ENCODE peak calls at places on chromosome X, in six cellular contexts. U is neuronal stem cell, I is IMR-90, R is mesendoderm, J is H9, N is H1. M is an unnamed sample. For H3K4me1, the result is how much of the 10 kb centered on the place peaks cover.

GRCh38 chrX:344371-344901 is 25.8 kb upstream of the GTPBP6 start:
- DNase-seq in U (no peak), J (no peak), N (peak), R (no peak), I (no peak), M (no peak)

GRCh38 chrX:120251471-120252011 is 929 bp downstream of the ZBTB33 start:
- DNase-seq in R (no peak), I (peak), N (no peak), U (no peak), J (no peak), M (peak)

GRCh38 chrX:10450959-10451355 is 169.4 kb downstream of the MID1 start:
- DNase-seq in N (no peak), I (no peak), R (no peak), J (no peak), U (no peak), M (no peak)

GRCh38 chrX:77087529-77088169 is 359.5 kb upstream of the FGF16 start:
- DNase-seq in R (no peak), J (no peak), I (peak), N (no peak), U (no peak), M (no peak)

GRCh38 chrX:6732101-6732500 is 197.2 kb upstream of the VCX3A start:
- DNase-seq in R (no peak), N (no peak), I (no peak), U (no peak), J (no peak), M (no peak)

GRCh38 chrX:19723427-19723826 is 164.0 kb downstream of the SH3KBP1 start:
- DNase-seq in I (no peak), U (no peak), N (no peak), R (no peak), J (no peak), M (peak)

GRCh38 chrX:111568356-111568755 is 56.9 kb downstream of the SERTM2 start:
- DNase-seq in R (peak), J (peak), I (peak), N (no peak), U (no peak), M (peak)

GRCh38 chrX:24902808-24903207 is 113.0 kb downstream of the ARX start:
- DNase-seq in N (no peak), R (no peak), U (no peak), I (peak), J (no peak), M (peak)

GRCh38 chrX:30228526-30228925 is 1.9 kb upstream of the MAGEB3 start:
- DNase-seq in I (no peak), R (peak), N (no peak), U (no peak), J (peak), M (no peak)

GRCh38 chrX:69320116-69320515 is 154.9 kb upstream of the PJA1 start:
- DNase-seq in N (no peak), I (no peak), R (no peak), J (no peak), U (no peak), M (no peak)

GRCh38 chrX:74535633-74536141 is 78.7 kb downstream of the RLIM start:
- DNase-seq in N (peak), J (peak), U (no peak), I (peak), R (peak), M (peak)

GRCh38 chrX:108122748-108123147 is 31.2 kb downstream of the ATG4A start:
- DNase-seq in N (no peak), J (no peak), U (no peak), I (peak), R (no peak), M (peak)

GRCh38 chrX:71543316-71543715 is 10.4 kb downstream of the OGT start:
- DNase-seq in N (no peak), J (no peak), R (no peak), I (peak), U (no peak), M (peak)

GRCh38 chrX:1472975-1473374 is 20.3 kb upstream of the ASMTL start:
- DNase-seq in U (no peak), N (no peak), I (no peak), J (no peak), R (no peak), M (no peak)

GRCh38 chrX:32530802-32531403 is 680.4 kb downstream of the DMD start:
- DNase-seq in I (peak), R (peak), J (no peak), U (peak), N (no peak), M (peak)

GRCh38 chrX:150982786-150983525 is at the start of gene HMGB3:
- DNase-seq in U (peak), R (peak), N (peak), I (peak), J (peak), M (peak)

GRCh38 chrX:136810493-136810892 is 29.8 kb upstream of the ARHGEF6 start:
- DNase-seq in U (no peak), J (no peak), N (no peak), R (no peak), I (no peak), M (no peak)

GRCh38 chrX:111270339-111270738 is at the start of gene CAPN6:
- DNase-seq in R (peak), J (peak), I (peak), U (peak), N (peak), M (peak)

GRCh38 chrX:55240788-55241187 is 20.6 kb downstream of the PAGE5 start:
- DNase-seq in J (no peak), U (no peak), N (no peak), R (no peak), I (no peak), M (no peak)

GRCh38 chrX:110442631-110443030 is 84.0 kb downstream of the RTL9 start:
- DNase-seq in R (peak), N (no peak), I (peak), J (peak), U (no peak), M (peak)

GRCh38 chrX:9865804-9866471 is 79.7 kb downstream of the SHROOM2 start:
- DNase-seq in R (peak), I (peak), U (no peak), J (no peak), N (no peak), M (peak)

GRCh38 chrX:116239944-116240391 is 69.4 kb downstream of the AGTR2 start:
- DNase-seq in I (no peak), J (no peak), U (no peak), R (no peak), N (no peak), M (peak)

GRCh38 chrX:116241001-116241400 is 70.5 kb downstream of the AGTR2 start:
- DNase-seq in N (no peak), R (no peak), U (no peak), I (no peak), J (no peak), M (no peak)

GRCh38 chrX:116240446-116240845 is 69.9 kb downstream of the AGTR2 start:
- DNase-seq in R (no peak), J (no peak), I (no peak), N (no peak), U (no peak), M (no peak)

GRCh38 chrX:116238866-116239265 is 68.3 kb downstream of the AGTR2 start:
- DNase-seq in I (no peak), J (no peak), R (no peak), N (no peak), U (no peak), M (no peak)

DNA sequence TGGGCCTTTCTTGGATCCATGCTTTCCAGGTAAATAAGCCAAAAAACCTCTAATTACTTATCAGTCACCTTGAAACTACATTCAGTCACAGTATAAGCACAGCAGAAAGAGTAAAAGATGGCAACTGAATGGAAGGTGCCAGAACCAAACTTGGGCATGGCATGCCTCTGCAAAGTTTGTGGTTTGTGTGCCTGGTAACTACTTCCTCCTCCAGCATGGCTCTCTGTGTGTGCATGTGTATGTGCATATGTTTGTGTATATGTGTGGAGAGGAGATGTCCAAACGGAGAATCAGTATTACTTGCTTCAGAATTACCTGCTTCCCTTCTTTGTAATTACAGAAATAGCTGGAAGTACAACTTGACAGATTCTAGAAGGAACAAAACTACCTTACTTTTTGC is 67.5 kb downstream of the AGTR2 start:
- DNase-seq in I (no peak), J (no peak), R (no peak), U (no peak), N (no peak), M (no peak)
- H3K27ac ChIP-seq in I (no peak), J (no peak), R (no peak), U (no peak), N (no peak), M (no peak)

GRCh38 chrX:112967903-112968302 is 127.3 kb upstream of the AMOT start:
- DNase-seq in J (no peak), I (no peak), U (no peak), R (no peak), N (no peak), M (no peak)
- H2BK5ac ChIP-seq in J (no peak), I (no peak), U (no peak), R (no peak), N (no peak), M (no peak)

GRCh38 chrX:39730671-39731389 is 366.9 kb downstream of the BCOR start:
- DNase-seq in I (peak), J (peak), U (peak), N (peak), R (peak), M (peak)

GRCh38 chrX:39728852-39729587 is 368.7 kb downstream of the BCOR start:
- DNase-seq in R (no peak), N (no peak), I (no peak), U (no peak), J (no peak), M (no peak)

GRCh38 chrX:39731390-39731680 is 366.4 kb downstream of the BCOR start:
- DNase-seq in J (no peak), N (no peak), U (no peak), I (no peak), R (no peak), M (no peak)

GRCh38 chrX:39731735-39732134 is 366.0 kb downstream of the BCOR start:
- DNase-seq in J (no peak), I (no peak), R (no peak), U (no peak), N (no peak), M (peak)

DNA sequence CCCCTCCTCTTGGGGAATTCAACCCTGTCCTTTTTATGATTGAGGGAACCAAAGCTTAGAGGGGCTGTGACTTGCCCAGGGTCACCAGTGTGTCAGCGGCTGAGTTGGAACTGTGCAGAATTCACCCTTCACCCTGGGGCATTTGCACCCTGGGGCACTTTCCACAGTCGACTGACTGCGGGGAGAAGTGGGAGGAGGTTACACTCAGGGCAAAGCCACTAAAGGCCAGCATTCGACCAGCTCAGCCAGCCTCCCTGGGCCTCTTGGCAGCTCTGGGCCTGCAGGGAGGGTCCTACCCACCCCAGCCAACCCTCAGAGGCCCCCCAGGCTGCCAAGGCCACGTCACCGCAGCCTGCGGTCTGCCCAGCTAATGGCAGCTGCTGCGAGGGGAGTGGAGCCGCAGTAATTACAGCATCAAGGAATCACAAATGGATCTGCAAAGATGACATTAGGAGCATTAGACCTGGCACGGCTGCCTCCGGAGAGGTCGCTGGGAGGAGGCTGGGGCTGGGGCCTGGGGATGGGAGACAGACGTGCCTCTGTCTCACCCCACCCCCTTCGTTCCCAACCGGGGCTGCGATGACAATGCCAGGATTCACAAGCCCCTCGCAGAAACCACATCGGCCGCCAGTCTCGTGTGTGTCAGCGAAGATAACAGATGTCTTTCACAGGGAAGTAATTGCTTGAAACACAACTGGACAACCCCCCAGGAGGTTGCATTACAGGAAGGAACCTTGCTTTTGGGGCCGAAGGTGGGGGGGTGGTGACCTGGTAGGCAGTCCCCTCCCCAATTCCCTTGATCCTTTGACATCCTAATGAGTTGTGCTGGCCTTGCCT is 367.7 kb downstream of the BCOR start:
- DNase-seq in I (no peak), J (peak), N (peak), R (no peak), U (peak), M (peak)
- H3K4me1 ChIP-seq in I (under half), J (under half), N (under half), R (under half), U (under half), M (under half)

GRCh38 chrX:154733072-154733425 is 17.8 kb downstream of the GAB3 start:
- DNase-seq in U (no peak), N (no peak), R (no peak), J (no peak), I (no peak), M (no peak)

GRCh38 chrX:154731203-154731602 is 19.7 kb downstream of the GAB3 start:
- DNase-seq in J (no peak), R (no peak), U (no peak), I (no peak), N (no peak), M (no peak)

GRCh38 chrX:154730271-154730883 is 20.5 kb downstream of the GAB3 start:
- DNase-seq in R (no peak), I (peak), J (no peak), U (no peak), N (no peak), M (peak)

GRCh38 chrX:154732421-154733071 is 18.3 kb downstream of the GAB3 start:
- DNase-seq in U (no peak), R (peak), J (no peak), N (no peak), I (peak), M (peak)

DNA sequence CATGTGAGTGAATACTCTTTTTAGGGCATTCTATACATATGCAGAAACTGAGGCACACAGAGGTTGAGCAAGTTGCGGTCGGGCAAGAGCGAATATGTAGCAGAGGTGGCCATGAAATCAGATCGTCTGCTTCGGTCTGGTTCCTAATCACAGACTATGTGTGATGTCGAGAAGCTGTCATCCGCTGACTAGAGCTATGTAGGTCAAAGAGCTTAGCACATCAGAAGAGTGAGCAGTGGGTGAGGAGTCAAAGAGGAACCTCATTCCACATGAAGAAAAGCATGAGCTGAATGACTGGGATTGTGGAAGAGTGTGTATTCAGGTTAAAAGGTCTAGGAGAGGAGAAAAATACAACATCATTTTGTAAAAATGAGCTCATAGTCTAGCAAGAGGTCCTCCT is 19.0 kb downstream of the GAB3 start:
- DNase-seq in U (no peak), J (no peak), I (peak), R (peak), N (no peak), M (peak)
- H3K27ac ChIP-seq in U (no peak), J (no peak), I (no peak), R (no peak), N (no peak), M (no peak)

GRCh38 chrX:2697741-2698294 is 6.7 kb downstream of the CD99 start:
- DNase-seq in N (no peak), I (peak), R (no peak), U (no peak), J (no peak), M (peak)

GRCh38 chrX:2698604-2699003 is 7.5 kb downstream of the CD99 start:
- DNase-seq in N (no peak), I (no peak), U (no peak), J (no peak), R (no peak), M (no peak)

GRCh38 chrX:2694868-2695267 is 3.8 kb downstream of the CD99 start:
- DNase-seq in J (no peak), I (no peak), N (no peak), U (no peak), R (no peak), M (peak)

GRCh38 chrX:2697306-2697705 is 6.2 kb downstream of the CD99 start:
- DNase-seq in U (no peak), R (no peak), N (no peak), I (no peak), J (no peak), M (peak)

GRCh38 chrX:2696698-2697215 is 5.7 kb downstream of the CD99 start:
- DNase-seq in U (no peak), N (no peak), I (peak), J (no peak), R (no peak), M (peak)
- H2BK5ac ChIP-seq in U (no peak), N (no peak), I (peak), J (no peak), R (no peak), M (no peak)

GRCh38 chrX:70479197-70479969 is 34.7 kb downstream of the DLG3 start:
- DNase-seq in I (peak), R (no peak), N (no peak), J (no peak), U (no peak), M (peak)

GRCh38 chrX:70476934-70477733 is 32.5 kb downstream of the DLG3 start:
- DNase-seq in U (no peak), N (no peak), J (peak), I (peak), R (peak), M (peak)

GRCh38 chrX:70476166-70476933 is 31.7 kb downstream of the DLG3 start:
- DNase-seq in N (no peak), R (peak), J (peak), I (no peak), U (no peak), M (no peak)

GRCh38 chrX:70478521-70478920 is 33.9 kb downstream of the DLG3 start:
- DNase-seq in U (no peak), J (no peak), R (no peak), N (no peak), I (no peak), M (peak)

DNA sequence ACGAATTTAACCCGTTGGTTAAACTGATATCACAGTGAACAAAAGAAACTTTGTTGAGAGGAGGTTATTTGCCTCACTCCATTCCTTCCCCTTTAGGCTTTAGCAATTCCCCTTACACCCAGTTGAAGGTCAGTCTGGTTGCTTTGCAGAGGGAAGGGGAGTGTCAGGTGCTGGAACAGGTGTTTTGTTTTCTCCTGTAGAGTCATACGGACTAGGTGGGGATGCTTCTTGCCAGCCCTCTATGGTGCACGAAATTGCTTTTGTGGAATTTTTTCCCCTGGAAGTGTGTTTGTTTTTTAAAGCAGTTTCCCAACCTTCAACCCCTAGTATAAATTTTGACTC is 33.1 kb downstream of the DLG3 start:
- DNase-seq in I (no peak), R (no peak), U (no peak), N (no peak), J (no peak), M (no peak)
- H3K4me1 ChIP-seq in I (under half), R (under half), U (under half), N (under half), J (under half), M (under half)

DNA sequence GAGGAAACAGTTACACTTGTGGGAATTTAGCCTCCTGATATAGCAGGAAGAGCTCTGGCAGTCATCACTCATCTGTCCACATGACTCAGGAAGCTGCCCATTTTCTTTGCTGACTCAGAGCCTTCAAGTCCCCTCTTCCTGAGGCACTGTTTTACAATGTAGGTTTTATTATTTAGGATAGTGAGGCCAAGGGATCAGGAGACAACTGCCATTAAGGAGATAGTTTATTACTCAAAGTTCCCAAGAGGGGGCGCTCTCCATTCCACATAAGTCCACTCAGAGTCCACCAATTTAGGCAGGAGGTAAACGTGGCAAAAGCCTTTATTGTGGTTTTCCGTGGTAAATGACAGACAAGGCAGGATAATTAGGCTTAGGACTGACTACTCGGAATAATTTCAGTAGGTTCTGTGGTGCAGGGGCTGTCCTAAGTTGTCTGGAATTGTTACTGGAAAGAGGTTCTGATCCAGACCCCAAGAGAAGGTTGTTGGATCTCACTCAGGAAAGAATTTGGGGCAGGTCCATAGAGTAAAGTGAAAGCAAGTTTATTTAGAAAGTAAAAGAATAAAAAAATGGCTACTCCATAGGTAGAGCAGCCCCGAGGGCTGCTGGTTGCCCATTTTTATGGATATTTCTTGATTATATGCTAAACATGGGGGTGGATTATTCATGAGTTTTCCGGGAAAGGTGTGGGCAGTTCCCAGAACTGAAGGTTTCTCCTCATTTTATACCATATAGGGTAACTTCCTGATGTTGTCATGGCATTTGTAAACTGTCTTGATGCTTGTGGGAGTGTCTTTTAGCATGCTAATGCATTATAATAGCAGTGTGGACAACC is 96.0 kb upstream of the RAB40AL start:
- DNase-seq in N (no peak), U (no peak), R (peak), I (peak), J (no peak), M (peak)
- H3K27ac ChIP-seq in N (no peak), U (no peak), R (no peak), I (no peak), J (no peak), M (no peak)

GRCh38 chrX:47218920-47219815 is 687 bp downstream of the CDK16 start:
- DNase-seq in U (no peak), I (no peak), J (peak), R (peak), N (peak), M (no peak)

GRCh38 chrX:47216393-47216925 is 2.0 kb upstream of the CDK16 start:
- DNase-seq in J (no peak), N (no peak), U (no peak), R (no peak), I (no peak), M (no peak)

GRCh38 chrX:47217121-47217851 is 1.2 kb upstream of the CDK16 start:
- DNase-seq in N (no peak), R (peak), U (no peak), J (peak), I (peak), M (peak)

GRCh38 chrX:47217852-47218279 is 615 bp upstream of the CDK16 start:
- DNase-seq in J (peak), N (peak), I (peak), R (peak), U (peak), M (peak)

GRCh38 chrX:47218280-47218919 is at the start of gene CDK16:
- DNase-seq in N (peak), J (peak), U (peak), R (peak), I (peak), M (peak)
- H2BK5ac ChIP-seq in N (peak), J (peak), U (peak), R (peak), I (peak), M (peak)

M was measured in mesenchymal stem cell.